ENCODE peak calls at places on chromosomes 11 and 22, in nine cellular contexts. Q is IMR-90, X is lower lobe of right lung, K is heart left ventricle, V is cardiac muscle cell, L is lung, R is upper lobe of right lung, S is thoracic aorta, U is psoas muscle. A is an unnamed sample.

GRCh38 chr11:131217313-131218297 is 152.8 kb upstream of the NTM start:
- DNase-seq in U (no peak), S (no peak), L (no peak), K (no peak), Q (peak; percentile 21), X (no peak), R (no peak), V (no peak), A (no peak)

GRCh38 chr11:65213322-65214211 is 31.8 kb downstream of the CAPN1 start:
- DNase-seq in V (no peak), X (no peak), S (no peak), K (no peak), L (no peak), U (no peak), R (no peak), Q (peak; percentile 6), A (no peak)

GRCh38 chr11:59214141-59214893 is 1.6 kb upstream of the MPEG1 start:
- DNase-seq in Q (no peak), V (no peak), S (no peak), R (no peak), X (no peak), K (no peak), U (no peak), L (no peak), A (no peak)

GRCh38 chr11:62842171-62842717 is 2.9 kb upstream of the WDR74 start:
- DNase-seq in K (peak; percentile 45), L (no peak), V (peak; percentile 43), R (peak; percentile 73), Q (no peak), U (peak; percentile 70), S (no peak), X (peak; percentile 54), A (peak; percentile 46)

GRCh38 chr11:64996710-64997380 is at the start of gene BATF2:
- DNase-seq in Q (peak; percentile 83), K (peak; percentile 79), U (peak; percentile 86), S (peak; percentile 29), V (peak; percentile 83), R (peak; percentile 90), X (peak; percentile 89), L (peak; percentile 82), A (peak; percentile 85)

GRCh38 chr11:87092159-87092558 is 54.4 kb downstream of the TMEM135 start:
- DNase-seq in Q (no peak), X (no peak), V (no peak), K (no peak), L (no peak), S (no peak), U (no peak), R (no peak), A (no peak)

GRCh38 chr11:19537803-19538453 is 174.7 kb upstream of the NAV2 start:
- DNase-seq in K (no peak), L (no peak), X (no peak), Q (no peak), R (no peak), U (no peak), V (no peak), S (no peak), A (no peak)

GRCh38 chr22:45334068-45334467 is 24.3 kb downstream of the FAM118A start:
- DNase-seq in R (no peak), Q (no peak), K (no peak), V (no peak), U (no peak), S (no peak), X (no peak), L (no peak), A (no peak)

GRCh38 chr11:115676206-115676605 is 172.0 kb upstream of the CADM1 start:
- DNase-seq in X (no peak), L (no peak), Q (no peak), R (no peak), U (no peak), K (no peak), S (no peak), V (no peak), A (no peak)

GRCh38 chr11:110679323-110679980 is 32.8 kb downstream of the ARHGAP20 start:
- DNase-seq in R (no peak), V (peak; percentile 4), Q (peak; percentile 89), U (no peak), X (no peak), K (no peak), L (no peak), S (no peak), A (no peak)

GRCh38 chr11:28585007-28585406 is 476.8 kb downstream of the METTL15 start:
- DNase-seq in R (no peak), X (no peak), L (no peak), K (no peak), U (no peak), V (peak; percentile 14), Q (peak; percentile 84), S (no peak), A (no peak)

GRCh38 chr11:100908746-100909145 is 220.9 kb downstream of the PGR start:
- DNase-seq in L (no peak), V (peak; percentile 51), U (no peak), K (no peak), X (no peak), Q (peak; percentile 52), S (no peak), R (no peak), A (no peak)

GRCh38 chr11:108117746-108118371 is 3.5 kb upstream of the ACAT1 start:
- DNase-seq in X (no peak), S (no peak), U (no peak), Q (peak; percentile 76), R (no peak), L (no peak), V (peak; percentile 78), K (no peak), A (no peak)

GRCh38 chr11:121449123-121449522 is 3.0 kb upstream of the SORL1 start:
- DNase-seq in K (no peak), L (no peak), X (no peak), V (no peak), S (no peak), R (no peak), U (no peak), Q (no peak), A (no peak)

GRCh38 chr11:67420147-67420645 is 4.7 kb downstream of the CARNS1 start:
- DNase-seq in V (no peak), R (no peak), Q (no peak), X (no peak), K (no peak), U (no peak), L (no peak), S (no peak), A (no peak)

GRCh38 chr22:37425800-37426531 is 1.3 kb downstream of the ELFN2 start:
- DNase-seq in V (no peak), Q (peak; percentile 45), S (no peak), R (no peak), U (no peak), L (no peak), K (no peak), X (no peak), A (no peak)

GRCh38 chr11:108289699-108290098 is 66.8 kb downstream of the ATM start:
- DNase-seq in L (no peak), U (no peak), K (no peak), S (no peak), V (no peak), X (no peak), Q (no peak), R (no peak), A (no peak)

GRCh38 chr11:120605469-120605868 is 93.9 kb downstream of the GRIK4 start:
- DNase-seq in R (peak; percentile 32), X (peak; percentile 15), L (no peak), S (no peak), V (no peak), Q (no peak), U (no peak), K (no peak), A (no peak)

GRCh38 chr11:16410479-16410878 is 54.1 kb upstream of the SOX6 start:
- DNase-seq in Q (no peak), V (no peak), X (no peak), R (no peak), S (no peak), U (no peak), L (no peak), K (no peak), A (no peak)

GRCh38 chr22:39958916-39959639 is 1.1 kb upstream of the TMA7B start:
- DNase-seq in U (no peak), R (no peak), V (no peak), S (no peak), L (no peak), K (no peak), X (no peak), Q (no peak), A (no peak)

DNA sequence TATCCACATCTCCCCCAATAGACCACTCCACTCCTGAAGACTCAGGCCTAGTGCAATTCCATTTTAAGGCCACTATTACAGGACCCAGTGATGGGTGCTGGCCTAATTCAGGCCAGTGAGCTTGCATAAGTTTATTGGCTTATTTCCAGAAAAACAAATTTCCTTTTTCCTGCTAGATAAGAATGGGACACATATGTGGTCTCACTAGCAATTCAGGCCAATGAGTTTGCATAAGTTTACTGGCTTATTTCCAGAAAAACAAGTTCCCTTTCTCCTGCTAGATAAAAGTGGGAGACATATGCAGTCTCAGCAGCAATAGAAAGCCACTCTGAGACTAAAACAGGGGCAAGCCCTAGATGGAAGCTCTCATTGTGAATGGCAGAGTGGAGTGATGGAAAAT is 22.4 kb downstream of the ADM start:
- DNase-seq in R (no peak), K (no peak), Q (peak; percentile 51), U (no peak), V (peak; percentile 97), S (no peak), X (no peak), L (no peak), A (no peak)
- H3K4me1 ChIP-seq in R (peaks cover 51% of the 10 kb centered on the region), K (peaks cover 25% of the 10 kb centered on the region), Q (peaks cover 51% of the 10 kb centered on the region), U (peaks cover 27% of the 10 kb centered on the region), V (peaks cover 7% of the 10 kb centered on the region), S (peaks cover 51% of the 10 kb centered on the region), X (peaks cover 65% of the 10 kb centered on the region), L (peaks cover 15% of the 10 kb centered on the region), A (no peaks in the 10 kb centered on the region)

GRCh38 chr11:118275184-118275583 is 11.1 kb upstream of the MPZL2 start:
- DNase-seq in L (no peak), R (no peak), V (peak; percentile 64), K (no peak), Q (no peak), U (no peak), S (no peak), X (no peak), A (no peak)
- H3K27ac ChIP-seq in L (no peak overlapping the region), R (peak overlapping the region; percentile 47), V (no peak overlapping the region), K (no peak overlapping the region), Q (no peak overlapping the region), U (peak overlapping the region; percentile 23), S (no peak overlapping the region), X (peak overlapping the region; percentile 61), A (no peak overlapping the region)

GRCh38 chr22:49347376-49347775 is 480.3 kb downstream of the BRD1 start:
- DNase-seq in K (no peak), X (peak; percentile 8), L (no peak), S (no peak), U (peak; percentile 26), Q (no peak), V (no peak), R (peak; percentile 32), A (no peak)
- H3K9me3 ChIP-seq in K (no peaks in the 10 kb centered on the region), X (no peaks in the 10 kb centered on the region), L (no peaks in the 10 kb centered on the region), S (no peaks in the 10 kb centered on the region), U (no peaks in the 10 kb centered on the region), Q (peaks cover 52% of the 10 kb centered on the region), V (no peaks in the 10 kb centered on the region), R (no peaks in the 10 kb centered on the region), A (no peaks in the 10 kb centered on the region)

GRCh38 chr11:3147257-3147619 is 17.9 kb downstream of the OSBPL5 start:
- DNase-seq in U (peak; percentile 86), S (peak; percentile 43), K (peak; percentile 78), R (no peak), Q (no peak), L (no peak), X (no peak), V (no peak), A (no peak)
- H3K4me1 ChIP-seq in U (peaks cover 23% of the 10 kb centered on the region), S (peaks cover 34% of the 10 kb centered on the region), K (peaks cover 24% of the 10 kb centered on the region), R (no peaks in the 10 kb centered on the region), Q (peaks cover 9% of the 10 kb centered on the region), L (no peaks in the 10 kb centered on the region), X (peaks cover 18% of the 10 kb centered on the region), V (peaks cover 22% of the 10 kb centered on the region), A (no peaks in the 10 kb centered on the region)